ENCODE peak calls at places on chromosomes 5 and 9, in six cellular contexts. One of them, this sample, is unnamed.

GRCh38 chr9:94802795-94803194 is 76.3 kb downstream of the AOPEP start:
- DNase-seq in GM23338: no peak
- DNase-seq in fibroblast of lung: peak; percentile 92
- DNase-seq in cardiac fibroblast: no peak
- DNase-seq in adrenal gland: no peak
- DNase-seq in heart left ventricle: no peak
- DNase-seq in this sample: no peak

GRCh38 chr9:129105857-129106694 is 4.5 kb downstream of the CRAT start:
- DNase-seq in GM23338: no peak
- DNase-seq in fibroblast of lung: no peak
- DNase-seq in cardiac fibroblast: no peak
- DNase-seq in adrenal gland: no peak
- DNase-seq in heart left ventricle: no peak
- DNase-seq in this sample: no peak

GRCh38 chr5:112960316-112960715 is 16.3 kb upstream of the DCP2 start:
- DNase-seq in GM23338: no peak
- DNase-seq in fibroblast of lung: no peak
- DNase-seq in cardiac fibroblast: no peak
- DNase-seq in adrenal gland: no peak
- DNase-seq in heart left ventricle: no peak
- DNase-seq in this sample: no peak

GRCh38 chr9:102047549-102047948 is 309.1 kb upstream of the GRIN3A start:
- DNase-seq in GM23338: no peak
- DNase-seq in fibroblast of lung: no peak
- DNase-seq in cardiac fibroblast: no peak
- DNase-seq in adrenal gland: no peak
- DNase-seq in heart left ventricle: no peak
- DNase-seq in this sample: no peak

GRCh38 chr9:100601216-100601615 is 23.3 kb downstream of the CAVIN4 start:
- DNase-seq in GM23338: peak; percentile 90
- DNase-seq in fibroblast of lung: peak; percentile 41
- DNase-seq in cardiac fibroblast: peak; percentile 73
- DNase-seq in adrenal gland: peak; percentile 41
- DNase-seq in heart left ventricle: no peak
- DNase-seq in this sample: peak; percentile 72

GRCh38 chr5:134003957-134004625 is 684 bp downstream of the VDAC1 start:
- DNase-seq in GM23338: peak; percentile 61
- DNase-seq in fibroblast of lung: peak; percentile 53
- DNase-seq in cardiac fibroblast: peak; percentile 60
- DNase-seq in adrenal gland: peak; percentile 65
- DNase-seq in heart left ventricle: peak; percentile 77
- DNase-seq in this sample: peak; percentile 57

GRCh38 chr5:128081111-128081865 is 2.3 kb upstream of the SLC12A2 start:
- DNase-seq in GM23338: no peak
- DNase-seq in fibroblast of lung: peak; percentile 12
- DNase-seq in cardiac fibroblast: peak; percentile 20
- DNase-seq in adrenal gland: no peak
- DNase-seq in heart left ventricle: no peak
- DNase-seq in this sample: peak; percentile 38

GRCh38 chr9:129551393-129551973 is 69.4 kb downstream of the C9orf50 start:
- DNase-seq in GM23338: no peak
- DNase-seq in fibroblast of lung: no peak
- DNase-seq in cardiac fibroblast: no peak
- DNase-seq in adrenal gland: peak; percentile 7
- DNase-seq in heart left ventricle: no peak
- DNase-seq in this sample: no peak

GRCh38 chr5:68433921-68434879 is 218.6 kb downstream of the PIK3R1 start:
- DNase-seq in GM23338: no peak
- DNase-seq in fibroblast of lung: peak; percentile 100
- DNase-seq in cardiac fibroblast: peak; percentile 94
- DNase-seq in adrenal gland: peak; percentile 94
- DNase-seq in heart left ventricle: peak; percentile 84
- DNase-seq in this sample: peak; percentile 97

GRCh38 chr5:181100121-181101015 is 30.6 kb downstream of the OR2V1 start:
- DNase-seq in GM23338: peak; percentile 47
- DNase-seq in fibroblast of lung: peak; percentile 4
- DNase-seq in cardiac fibroblast: no peak
- DNase-seq in adrenal gland: no peak
- DNase-seq in heart left ventricle: no peak
- DNase-seq in this sample: no peak

GRCh38 chr5:4651811-4652565 is 488.1 kb upstream of the ADAMTS16 start:
- DNase-seq in GM23338: peak; percentile 16
- DNase-seq in fibroblast of lung: no peak
- DNase-seq in cardiac fibroblast: no peak
- DNase-seq in adrenal gland: no peak
- DNase-seq in heart left ventricle: no peak
- DNase-seq in this sample: no peak

GRCh38 chr9:91197232-91198181 is 164.2 kb downstream of the AUH start:
- DNase-seq in GM23338: peak; percentile 19
- DNase-seq in fibroblast of lung: peak; percentile 87
- DNase-seq in cardiac fibroblast: peak; percentile 98
- DNase-seq in adrenal gland: peak; percentile 93
- DNase-seq in heart left ventricle: peak; percentile 54
- DNase-seq in this sample: peak; percentile 99

GRCh38 chr9:136151214-136151804 is 32.6 kb upstream of the TMEM250 start:
- DNase-seq in GM23338: peak; percentile 72
- DNase-seq in fibroblast of lung: no peak
- DNase-seq in cardiac fibroblast: no peak
- DNase-seq in adrenal gland: no peak
- DNase-seq in heart left ventricle: no peak
- DNase-seq in this sample: no peak

GRCh38 chr5:137582218-137582617 is 83.1 kb upstream of the SPOCK1 start:
- DNase-seq in GM23338: no peak
- DNase-seq in fibroblast of lung: no peak
- DNase-seq in cardiac fibroblast: no peak
- DNase-seq in adrenal gland: no peak
- DNase-seq in heart left ventricle: no peak
- DNase-seq in this sample: no peak

GRCh38 chr5:130549884-130550552 is 615.0 kb downstream of the HINT1 start:
- DNase-seq in GM23338: no peak
- DNase-seq in fibroblast of lung: peak; percentile 90
- DNase-seq in cardiac fibroblast: peak; percentile 75
- DNase-seq in adrenal gland: peak; percentile 70
- DNase-seq in heart left ventricle: no peak
- DNase-seq in this sample: peak; percentile 86

GRCh38 chr9:124854822-124855221 is 1.6 kb downstream of the WDR38 start:
- DNase-seq in GM23338: no peak
- DNase-seq in fibroblast of lung: no peak
- DNase-seq in cardiac fibroblast: no peak
- DNase-seq in adrenal gland: no peak
- DNase-seq in heart left ventricle: no peak
- DNase-seq in this sample: no peak

GRCh38 chr9:97568461-97569275 is 64.5 kb downstream of the TSTD2 start:
- DNase-seq in GM23338: no peak
- DNase-seq in fibroblast of lung: no peak
- DNase-seq in cardiac fibroblast: no peak
- DNase-seq in adrenal gland: no peak
- DNase-seq in heart left ventricle: no peak
- DNase-seq in this sample: no peak

GRCh38 chr5:72295539-72295938 is 24.5 kb downstream of the MRPS27 start:
- DNase-seq in GM23338: no peak
- DNase-seq in fibroblast of lung: no peak
- DNase-seq in cardiac fibroblast: no peak
- DNase-seq in adrenal gland: no peak
- DNase-seq in heart left ventricle: no peak
- DNase-seq in this sample: no peak

GRCh38 chr9:131273146-131273545 is 3.2 kb downstream of the FAM78A start:
- DNase-seq in GM23338: no peak
- DNase-seq in fibroblast of lung: no peak
- DNase-seq in cardiac fibroblast: no peak
- DNase-seq in adrenal gland: no peak
- DNase-seq in heart left ventricle: peak; percentile 83
- DNase-seq in this sample: no peak

GRCh38 chr5:96868603-96869371 is 7.5 kb upstream of the ERAP2 start:
- DNase-seq in GM23338: peak; percentile 78
- DNase-seq in fibroblast of lung: peak; percentile 69
- DNase-seq in cardiac fibroblast: peak; percentile 88
- DNase-seq in adrenal gland: no peak
- DNase-seq in heart left ventricle: no peak
- DNase-seq in this sample: peak; percentile 86

GRCh38 chr5:149628221-149628620 is 46.9 kb downstream of the ARHGEF37 start:
- DNase-seq in GM23338: no peak
- DNase-seq in fibroblast of lung: no peak
- DNase-seq in cardiac fibroblast: peak; percentile 18
- DNase-seq in adrenal gland: no peak
- DNase-seq in heart left ventricle: no peak
- DNase-seq in this sample: peak; percentile 55

GRCh38 chr5:469752-470483 is 26.9 kb downstream of the EXOC3 start:
- DNase-seq in GM23338: no peak
- DNase-seq in fibroblast of lung: no peak
- DNase-seq in cardiac fibroblast: no peak
- DNase-seq in adrenal gland: no peak
- DNase-seq in heart left ventricle: peak; percentile 17
- DNase-seq in this sample: no peak

GRCh38 chr5:126871441-126871840 is 94.5 kb downstream of the LMNB1 start:
- DNase-seq in GM23338: no peak
- DNase-seq in fibroblast of lung: no peak
- DNase-seq in cardiac fibroblast: peak; percentile 18
- DNase-seq in adrenal gland: no peak
- DNase-seq in heart left ventricle: no peak
- DNase-seq in this sample: peak; percentile 57

GRCh38 chr5:177133119-177133844 is at the start of gene NSD1:
- DNase-seq in GM23338: peak; percentile 98
- DNase-seq in fibroblast of lung: peak; percentile 85
- DNase-seq in cardiac fibroblast: peak; percentile 79
- DNase-seq in adrenal gland: peak; percentile 84
- DNase-seq in heart left ventricle: peak; percentile 90
- DNase-seq in this sample: peak; percentile 63

GRCh38 chr5:135130526-135131215 is 96.6 kb upstream of the PITX1 start:
- DNase-seq in GM23338: no peak
- DNase-seq in fibroblast of lung: peak; percentile 19
- DNase-seq in cardiac fibroblast: no peak
- DNase-seq in adrenal gland: no peak
- DNase-seq in heart left ventricle: no peak
- DNase-seq in this sample: no peak

GRCh38 chr9:22244141-22245011 is 202.2 kb upstream of the DMRTA1 start:
- DNase-seq in GM23338: peak; percentile 69
- DNase-seq in fibroblast of lung: peak; percentile 63
- DNase-seq in cardiac fibroblast: peak; percentile 78
- DNase-seq in adrenal gland: no peak
- DNase-seq in heart left ventricle: no peak
- DNase-seq in this sample: peak; percentile 81

GRCh38 chr9:129071526-129072131 is 9.3 kb upstream of the DOLPP1 start:
- DNase-seq in GM23338: peak; percentile 97
- DNase-seq in fibroblast of lung: no peak
- DNase-seq in cardiac fibroblast: no peak
- DNase-seq in adrenal gland: no peak
- DNase-seq in heart left ventricle: no peak
- DNase-seq in this sample: no peak

GRCh38 chr5:104702212-104702611 is 1139.6 kb upstream of the NUDT12 start:
- DNase-seq in GM23338: no peak
- DNase-seq in fibroblast of lung: no peak
- DNase-seq in cardiac fibroblast: no peak
- DNase-seq in adrenal gland: no peak
- DNase-seq in heart left ventricle: no peak
- DNase-seq in this sample: no peak

GRCh38 chr5:142807378-142807911 is 37.3 kb downstream of the ARHGAP26 start:
- DNase-seq in GM23338: no peak
- DNase-seq in fibroblast of lung: no peak
- DNase-seq in cardiac fibroblast: peak; percentile 14
- DNase-seq in adrenal gland: peak; percentile 48
- DNase-seq in heart left ventricle: no peak
- DNase-seq in this sample: no peak

GRCh38 chr9:94974154-94974860 is 247.8 kb downstream of the AOPEP start:
- DNase-seq in GM23338: no peak
- DNase-seq in fibroblast of lung: no peak
- DNase-seq in cardiac fibroblast: no peak
- DNase-seq in adrenal gland: no peak
- DNase-seq in heart left ventricle: no peak
- DNase-seq in this sample: no peak

GRCh38 chr5:74493426-74493825 is 147.1 kb downstream of the ENC1 start:
- DNase-seq in GM23338: no peak
- DNase-seq in fibroblast of lung: peak; percentile 63
- DNase-seq in cardiac fibroblast: peak; percentile 4
- DNase-seq in adrenal gland: no peak
- DNase-seq in heart left ventricle: no peak
- DNase-seq in this sample: no peak

GRCh38 chr5:172644229-172644628 is 3.2 kb downstream of the NEURL1B start:
- DNase-seq in GM23338: no peak
- DNase-seq in fibroblast of lung: no peak
- DNase-seq in cardiac fibroblast: no peak
- DNase-seq in adrenal gland: no peak
- DNase-seq in heart left ventricle: no peak
- DNase-seq in this sample: no peak
- H3K4me3 ChIP-seq in GM23338: no peak overlapping the region
- H3K4me3 ChIP-seq in fibroblast of lung: no peak overlapping the region
- H3K4me3 ChIP-seq in cardiac fibroblast: no peak overlapping the region
- H3K4me3 ChIP-seq in adrenal gland: no peak overlapping the region
- H3K4me3 ChIP-seq in heart left ventricle: peak overlapping the region; percentile 94
- H3K4me3 ChIP-seq in this sample: no peak overlapping the region

DNA sequence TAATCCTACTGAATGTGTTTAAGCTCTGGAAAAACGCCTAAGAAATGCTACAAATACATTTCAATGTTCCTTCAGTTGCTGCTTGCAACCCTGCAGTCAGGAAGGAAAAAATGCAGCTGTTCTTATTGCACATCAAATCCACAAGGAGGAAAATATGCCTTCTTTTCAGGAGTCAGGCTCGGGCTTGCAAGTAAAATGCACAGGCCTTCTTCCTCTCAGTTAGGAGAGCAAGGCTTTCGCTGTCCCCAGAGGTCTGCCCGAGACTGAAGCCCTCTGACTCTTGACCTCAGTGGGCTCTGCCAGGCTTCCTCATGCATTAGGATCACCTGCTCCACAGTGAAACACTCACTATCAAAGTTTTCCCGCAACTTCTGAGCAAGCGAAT is 909 bp upstream of the SHC3 start:
- DNase-seq in GM23338: peak; percentile 33
- DNase-seq in fibroblast of lung: peak; percentile 70
- DNase-seq in cardiac fibroblast: peak; percentile 72
- DNase-seq in adrenal gland: no peak
- DNase-seq in heart left ventricle: no peak
- DNase-seq in this sample: peak; percentile 70
- TF ChIP-seq CTCF in GM23338: no peak
- TF ChIP-seq CTCF in fibroblast of lung: no peak
- TF ChIP-seq CTCF in cardiac fibroblast: peak; percentile 6
- TF ChIP-seq CTCF in adrenal gland: no peak
- TF ChIP-seq CTCF in heart left ventricle: no peak
- TF ChIP-seq CTCF in this sample: no peak

DNA sequence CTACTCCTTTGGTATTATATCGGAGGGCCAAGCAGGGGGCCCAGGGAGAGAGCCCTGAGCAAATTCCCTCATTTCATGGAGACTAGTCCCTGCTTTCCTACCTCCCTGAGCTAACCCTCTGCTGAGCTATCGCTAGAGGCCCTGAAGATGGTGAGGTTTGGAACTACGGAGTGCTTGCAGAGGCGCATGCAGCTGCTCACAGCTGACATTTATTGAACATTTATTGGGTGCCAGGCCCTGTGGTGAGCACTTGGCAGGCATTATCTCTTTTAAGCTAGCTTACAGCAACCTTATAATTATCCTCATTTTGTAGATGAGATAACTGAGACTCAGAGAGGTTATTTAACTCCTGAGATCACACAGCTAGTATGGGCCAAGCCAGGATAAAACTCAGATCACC is 9.8 kb downstream of the FAT2 start:
- DNase-seq in GM23338: no peak
- DNase-seq in fibroblast of lung: no peak
- DNase-seq in cardiac fibroblast: no peak
- DNase-seq in adrenal gland: no peak
- DNase-seq in heart left ventricle: no peak
- DNase-seq in this sample: no peak
- H3K4me3 ChIP-seq in GM23338: no peak overlapping the region
- H3K4me3 ChIP-seq in fibroblast of lung: no peak overlapping the region
- H3K4me3 ChIP-seq in cardiac fibroblast: no peak overlapping the region
- H3K4me3 ChIP-seq in adrenal gland: no peak overlapping the region
- H3K4me3 ChIP-seq in heart left ventricle: no peak overlapping the region
- H3K4me3 ChIP-seq in this sample: no peak overlapping the region

GRCh38 chr5:173187054-173187743 is 42.9 kb downstream of the BNIP1 start:
- DNase-seq in GM23338: peak; percentile 64
- DNase-seq in fibroblast of lung: no peak
- DNase-seq in cardiac fibroblast: no peak
- DNase-seq in adrenal gland: no peak
- DNase-seq in heart left ventricle: no peak
- DNase-seq in this sample: no peak
- TF ChIP-seq CTCF in GM23338: peak; percentile 42
- TF ChIP-seq CTCF in fibroblast of lung: no peak
- TF ChIP-seq CTCF in cardiac fibroblast: no peak
- TF ChIP-seq CTCF in adrenal gland: no peak
- TF ChIP-seq CTCF in heart left ventricle: no peak
- TF ChIP-seq CTCF in this sample: no peak